ENCODE peak calls at places on chromosomes 7 and 10, in four cellular contexts. E is A549, T is K562, S is HepG2. M is an unnamed sample.

GRCh38 chr10:95906675-95907453 is 911 bp upstream of the CC2D2B start:
- DNase-seq in E (peak), S (peak), T (peak), M (peak)

GRCh38 chr7:38105874-38106483 is 72.1 kb upstream of the STARD3NL start:
- DNase-seq in S (peak), T (peak), E (peak), M (no peak)

GRCh38 chr7:135930565-135931423 is 46.4 kb downstream of the MTPN start:
- DNase-seq in T (no peak), E (peak), S (no peak), M (no peak)

GRCh38 chr10:118214751-118215150 is 127.4 kb downstream of the FAM204A start:
- DNase-seq in E (no peak), T (no peak), S (no peak), M (no peak)

GRCh38 chr7:105811189-105811847 is 65.1 kb downstream of the ATXN7L1 start:
- DNase-seq in T (no peak), E (no peak), S (peak), M (no peak)

GRCh38 chr7:33986951-33987948 is 81.9 kb downstream of the BMPER start:
- DNase-seq in E (peak), T (no peak), S (peak), M (no peak)

GRCh38 chr10:16700331-16700730 is 116.9 kb downstream of the RSU1 start:
- DNase-seq in S (no peak), T (no peak), E (no peak), M (no peak)

GRCh38 chr10:77591238-77591880 is 46.2 kb downstream of the KCNMA1 start:
- DNase-seq in S (no peak), E (no peak), T (no peak), M (no peak)

GRCh38 chr10:110547139-110547761 is 20.2 kb upstream of the SMC3 start:
- DNase-seq in E (peak), S (peak), T (peak), M (no peak)

GRCh38 chr7:25149844-25150243 is 24.8 kb upstream of the CYCS start:
- DNase-seq in T (no peak), E (no peak), S (no peak), M (peak)

GRCh38 chr10:6699336-6699735 is 119.3 kb upstream of the PRKCQ start:
- DNase-seq in E (no peak), T (no peak), S (no peak), M (no peak)

GRCh38 chr10:69644658-69645295 is 14.7 kb downstream of the FAM241B start:
- DNase-seq in S (peak), E (peak), T (peak), M (peak)

GRCh38 chr10:124792998-124793352 is 1.3 kb upstream of the EEF1AKMT2 start:
- DNase-seq in S (no peak), E (no peak), T (no peak), M (no peak)

GRCh38 chr10:114541081-114541833 is 116.8 kb downstream of the ABLIM1 start:
- DNase-seq in S (no peak), E (no peak), T (no peak), M (no peak)

GRCh38 chr10:63885159-63885558 is 364.0 kb downstream of the REEP3 start:
- DNase-seq in S (no peak), T (no peak), E (no peak), M (no peak)

GRCh38 chr10:63889756-63890155 is 368.6 kb downstream of the REEP3 start:
- DNase-seq in E (no peak), S (no peak), T (no peak), M (no peak)

GRCh38 chr10:63886281-63887025 is 365.3 kb downstream of the REEP3 start:
- DNase-seq in S (no peak), T (no peak), E (no peak), M (no peak)

GRCh38 chr10:63887600-63888396 is 366.6 kb downstream of the REEP3 start:
- DNase-seq in E (no peak), T (no peak), S (no peak), M (no peak)

DNA sequence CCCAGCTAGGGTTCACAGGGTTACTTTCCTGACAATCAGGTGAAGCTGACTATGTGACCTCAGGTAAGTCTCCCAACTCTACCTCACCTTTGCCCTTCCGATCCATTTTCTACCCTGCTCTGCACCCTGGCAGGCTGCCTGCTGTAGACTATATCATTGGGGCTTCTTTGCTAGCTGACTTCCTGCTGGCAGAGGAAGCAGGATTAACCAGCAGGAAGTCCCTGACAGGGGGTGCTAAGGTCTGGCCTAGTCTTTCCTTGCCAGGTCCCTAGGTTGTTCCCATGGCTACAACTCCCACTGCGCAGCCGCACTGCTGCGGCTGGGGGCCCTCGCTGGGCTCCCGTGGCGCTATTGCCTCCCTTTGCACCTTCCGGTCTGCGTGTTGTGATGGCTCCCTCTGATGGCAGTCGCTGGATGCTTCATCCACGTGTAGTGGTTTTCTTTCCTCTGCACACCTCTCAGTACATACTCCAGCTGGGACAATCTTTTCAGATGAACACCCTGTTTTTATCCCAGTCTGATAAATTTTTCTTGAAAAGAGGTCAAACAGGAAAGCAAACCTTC is 365.9 kb downstream of the REEP3 start:
- DNase-seq in E (peak), S (peak), T (peak), M (peak)
- TF ChIP-seq ESRRA in E (no peak), S (no peak), T (no peak), M (no peak)

DNA sequence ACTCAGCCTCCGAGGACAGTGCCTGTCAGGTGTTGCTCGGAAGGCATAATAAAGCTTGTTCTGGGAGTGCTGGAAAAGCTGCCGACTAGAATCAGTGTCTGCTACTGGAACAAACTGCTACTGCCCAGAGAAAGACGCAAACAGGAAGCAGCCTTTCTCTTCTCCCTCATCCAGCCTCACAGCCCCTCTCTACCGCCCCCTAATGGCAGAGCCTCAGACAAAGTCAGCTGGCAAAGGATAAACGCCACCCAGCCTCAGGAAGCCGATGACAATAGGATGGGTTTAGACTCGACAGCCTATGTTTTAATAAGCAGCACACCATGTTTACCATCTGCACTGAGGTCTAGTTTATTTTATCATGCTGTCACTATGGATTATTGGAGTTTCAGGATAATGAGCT is 169.5 kb upstream of the LYZL1 start:
- DNase-seq in T (peak), S (peak), E (peak), M (peak)
- TF ChIP-seq USF2 in T (no peak), S (no peak), E (no peak), M (no peak)

DNA sequence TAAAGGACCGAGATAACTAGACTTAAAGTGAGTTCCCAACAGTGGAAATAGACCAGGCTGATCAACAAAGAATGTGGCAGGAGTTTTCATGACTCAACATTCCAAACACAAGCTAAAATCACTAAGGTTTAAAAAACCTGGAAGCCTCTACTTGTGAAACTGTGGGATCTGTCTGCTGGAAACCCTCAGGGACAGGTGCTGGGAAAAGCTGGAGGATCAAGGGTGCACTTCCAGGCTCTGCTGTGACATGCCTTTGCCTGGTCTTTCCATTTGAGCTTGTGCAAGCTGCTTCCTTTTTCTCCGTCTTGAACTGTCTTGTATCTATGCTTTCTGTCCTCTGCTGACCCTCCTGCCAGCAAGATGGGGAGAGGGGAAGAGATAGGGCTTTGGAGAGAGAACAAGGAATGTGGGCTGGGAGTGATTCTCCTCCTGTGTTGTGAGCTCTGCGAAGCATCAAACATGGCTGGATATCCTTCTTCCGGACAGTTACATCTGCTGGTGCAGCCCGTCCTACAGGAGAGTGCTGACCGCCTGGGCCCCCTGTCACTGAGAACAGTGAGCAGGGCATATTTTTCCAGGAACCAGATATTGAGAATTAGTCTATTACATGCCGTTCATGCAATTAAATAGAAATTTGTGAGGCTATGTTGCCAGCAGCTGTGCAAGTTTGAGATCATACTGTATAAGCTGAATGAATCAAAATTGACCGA is 25.5 kb downstream of the ARHGAP22 start:
- DNase-seq in E (no peak), T (no peak), S (no peak), M (no peak)
- TF ChIP-seq ESRRA in E (no peak), T (no peak), S (no peak), M (no peak)

GRCh38 chr10:32151876-32152275 is 95.7 kb upstream of the KIF5B start:
- DNase-seq in S (no peak), T (no peak), E (no peak), M (no peak)

GRCh38 chr10:32148864-32149256 is 92.6 kb upstream of the KIF5B start:
- DNase-seq in S (no peak), E (no peak), T (no peak), M (no peak)

GRCh38 chr10:32153252-32153651 is 97.0 kb upstream of the KIF5B start:
- DNase-seq in S (no peak), T (no peak), E (no peak), M (no peak)

GRCh38 chr10:32149257-32149955 is 93.2 kb upstream of the KIF5B start:
- DNase-seq in E (peak), T (no peak), S (no peak), M (no peak)

DNA sequence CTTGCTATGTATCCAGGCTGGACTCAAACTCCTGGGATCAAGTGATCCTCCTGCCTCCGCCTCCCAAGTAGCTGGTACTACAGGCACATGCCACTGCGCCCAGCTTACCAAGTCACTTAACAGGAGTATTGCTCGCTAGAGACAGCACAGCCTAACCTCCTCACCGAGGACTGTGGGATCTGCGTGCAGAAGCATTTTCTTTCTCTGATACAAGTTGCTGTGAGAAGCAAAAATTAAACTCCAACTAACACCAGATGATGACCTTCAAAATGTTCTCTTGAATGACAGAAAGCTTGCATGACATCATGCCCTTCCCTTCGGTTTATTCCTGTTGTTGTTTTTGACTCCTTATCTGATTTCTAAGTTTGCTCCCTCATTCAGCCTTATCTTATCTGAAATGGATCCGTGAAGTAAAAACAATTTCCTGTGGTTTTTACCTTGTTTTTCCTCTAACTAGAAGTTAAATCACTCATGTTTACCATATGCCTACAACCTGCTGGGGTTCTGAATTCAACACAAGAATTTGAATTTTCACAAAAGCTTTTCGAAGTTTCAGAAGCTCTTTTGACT is 94.4 kb upstream of the KIF5B start:
- DNase-seq in T (no peak), S (no peak), E (no peak), M (no peak)
- TF ChIP-seq USF2 in T (no peak), S (no peak), E (no peak), M (no peak)

GRCh38 chr7:133839129-133839528 is 288.0 kb upstream of the LRGUK start:
- DNase-seq in E (no peak), S (no peak), T (no peak), M (no peak)

GRCh38 chr7:133837248-133837647 is 289.9 kb upstream of the LRGUK start:
- DNase-seq in T (no peak), E (no peak), S (no peak), M (no peak)

GRCh38 chr7:133836666-133837065 is 290.5 kb upstream of the LRGUK start:
- DNase-seq in T (no peak), S (no peak), E (no peak), M (no peak)
- TF ChIP-seq ESRRA in T (no peak), S (no peak), E (no peak), M (no peak)

GRCh38 chr10:92750788-92751533 is 61.2 kb downstream of the HHEX start:
- DNase-seq in S (no peak), E (no peak), T (no peak), M (no peak)
- TF ChIP-seq USF2 in S (no peak), E (no peak), T (no peak), M (no peak)